ENCODE peak calls at places on chromosomes 16 and 17, in four cellular contexts. One of them, this sample, is unnamed.

GRCh38 chr17:67718325-67718941 is 697 bp downstream of the NOL11 start:
- DNase-seq in sigmoid colon: no peak
- DNase-seq in HCT116: no peak
- DNase-seq in GM12891: peak
- DNase-seq in this sample: no peak

GRCh38 chr17:45262516-45263476 is 902 bp upstream of the SPATA32 start:
- DNase-seq in sigmoid colon: peak
- DNase-seq in HCT116: no peak
- DNase-seq in GM12891: no peak
- DNase-seq in this sample: no peak

GRCh38 chr16:18932243-18932997 is 6.2 kb upstream of the SMG1 start:
- DNase-seq in sigmoid colon: no peak
- DNase-seq in HCT116: no peak
- DNase-seq in GM12891: no peak
- DNase-seq in this sample: no peak

GRCh38 chr16:24511801-24512200 is 27.6 kb upstream of the RBBP6 start:
- DNase-seq in sigmoid colon: no peak
- DNase-seq in HCT116: no peak
- DNase-seq in GM12891: no peak
- DNase-seq in this sample: no peak

GRCh38 chr17:44122825-44123355 is 551 bp downstream of the HDAC5 start:
- DNase-seq in sigmoid colon: no peak
- DNase-seq in HCT116: no peak
- DNase-seq in GM12891: peak
- DNase-seq in this sample: no peak

GRCh38 chr16:57150682-57151330 is 35.0 kb downstream of the PSME3IP1 start:
- DNase-seq in sigmoid colon: peak
- DNase-seq in HCT116: no peak
- DNase-seq in GM12891: no peak
- DNase-seq in this sample: peak

GRCh38 chr17:35684046-35684802 is 47.2 kb upstream of the RASL10B start:
- DNase-seq in sigmoid colon: no peak
- DNase-seq in HCT116: no peak
- DNase-seq in GM12891: no peak
- DNase-seq in this sample: no peak

GRCh38 chr17:53627511-53627910 is 195.2 kb upstream of the KIF2B start:
- DNase-seq in sigmoid colon: no peak
- DNase-seq in HCT116: no peak
- DNase-seq in GM12891: no peak
- DNase-seq in this sample: no peak

GRCh38 chr16:86634290-86634689 is 55.9 kb downstream of the FOXL1 start:
- DNase-seq in sigmoid colon: no peak
- DNase-seq in HCT116: peak
- DNase-seq in GM12891: no peak
- DNase-seq in this sample: no peak

GRCh38 chr17:34167359-34167758 is 87.7 kb upstream of the CCL2 start:
- DNase-seq in sigmoid colon: no peak
- DNase-seq in HCT116: no peak
- DNase-seq in GM12891: no peak
- DNase-seq in this sample: no peak

GRCh38 chr17:30290696-30291570 is 811 bp downstream of the BLMH start:
- DNase-seq in sigmoid colon: peak
- DNase-seq in HCT116: no peak
- DNase-seq in GM12891: peak
- DNase-seq in this sample: no peak

GRCh38 chr16:85192736-85193493 is 80.6 kb upstream of the CIBAR2 start:
- DNase-seq in sigmoid colon: no peak
- DNase-seq in HCT116: no peak
- DNase-seq in GM12891: no peak
- DNase-seq in this sample: no peak

GRCh38 chr17:57034807-57035754 is 50.0 kb upstream of the AKAP1 start:
- DNase-seq in sigmoid colon: no peak
- DNase-seq in HCT116: no peak
- DNase-seq in GM12891: no peak
- DNase-seq in this sample: no peak

GRCh38 chr16:17945080-17945601 is 391.4 kb downstream of the NPIPA8 start:
- DNase-seq in sigmoid colon: no peak
- DNase-seq in HCT116: no peak
- DNase-seq in GM12891: no peak
- DNase-seq in this sample: peak

GRCh38 chr17:4007346-4008081 is 43.3 kb upstream of the ATP2A3 start:
- DNase-seq in sigmoid colon: no peak
- DNase-seq in HCT116: no peak
- DNase-seq in GM12891: no peak
- DNase-seq in this sample: no peak

GRCh38 chr17:28949185-28950016 is 1.9 kb downstream of the PHF12 start:
- DNase-seq in sigmoid colon: peak
- DNase-seq in HCT116: no peak
- DNase-seq in GM12891: no peak
- DNase-seq in this sample: no peak

GRCh38 chr17:4219241-4219640 is 44.5 kb downstream of the ANKFY1 start:
- DNase-seq in sigmoid colon: no peak
- DNase-seq in HCT116: no peak
- DNase-seq in GM12891: no peak
- DNase-seq in this sample: no peak

GRCh38 chr17:50498021-50498874 is 10.0 kb upstream of the MYCBPAP start:
- DNase-seq in sigmoid colon: no peak
- DNase-seq in HCT116: no peak
- DNase-seq in GM12891: no peak
- DNase-seq in this sample: no peak

GRCh38 chr17:4648741-4649140 is 7.3 kb upstream of the ALOX15 start:
- DNase-seq in sigmoid colon: no peak
- DNase-seq in HCT116: no peak
- DNase-seq in GM12891: no peak
- DNase-seq in this sample: no peak

GRCh38 chr17:14203392-14203791 is 33.3 kb downstream of the CDRT15 start:
- DNase-seq in sigmoid colon: no peak
- DNase-seq in HCT116: no peak
- DNase-seq in GM12891: no peak
- DNase-seq in this sample: no peak

GRCh38 chr17:35432176-35433074 is at the start of gene SLFN12:
- DNase-seq in sigmoid colon: peak
- DNase-seq in HCT116: no peak
- DNase-seq in GM12891: peak
- DNase-seq in this sample: no peak

GRCh38 chr17:30573603-30574175 is 96.5 kb downstream of the GOSR1 start:
- DNase-seq in sigmoid colon: no peak
- DNase-seq in HCT116: no peak
- DNase-seq in GM12891: no peak
- DNase-seq in this sample: no peak

GRCh38 chr17:37276475-37276874 is 99.3 kb upstream of the C17orf78 start:
- DNase-seq in sigmoid colon: no peak
- DNase-seq in HCT116: no peak
- DNase-seq in GM12891: no peak
- DNase-seq in this sample: no peak

GRCh38 chr16:55660776-55661175 is 5.0 kb downstream of the SLC6A2 start:
- DNase-seq in sigmoid colon: no peak
- DNase-seq in HCT116: no peak
- DNase-seq in GM12891: no peak
- DNase-seq in this sample: no peak

GRCh38 chr17:64778367-64779290 is 116.5 kb upstream of the SMURF2 start:
- DNase-seq in sigmoid colon: peak
- DNase-seq in HCT116: no peak
- DNase-seq in GM12891: no peak
- DNase-seq in this sample: no peak

GRCh38 chr17:36641877-36642845 is 40.8 kb downstream of the MRM1 start:
- DNase-seq in sigmoid colon: no peak
- DNase-seq in HCT116: no peak
- DNase-seq in GM12891: no peak
- DNase-seq in this sample: no peak

GRCh38 chr17:50487213-50488096 is 8.8 kb downstream of the RSAD1 start:
- DNase-seq in sigmoid colon: no peak
- DNase-seq in HCT116: no peak
- DNase-seq in GM12891: no peak
- DNase-seq in this sample: no peak

GRCh38 chr16:560701-561412 is 663 bp downstream of the PRR35 start:
- DNase-seq in sigmoid colon: no peak
- DNase-seq in HCT116: no peak
- DNase-seq in GM12891: no peak
- DNase-seq in this sample: no peak

GRCh38 chr17:51351890-51352289 is 91.5 kb downstream of the UTP18 start:
- DNase-seq in sigmoid colon: no peak
- DNase-seq in HCT116: no peak
- DNase-seq in GM12891: no peak
- DNase-seq in this sample: no peak

GRCh38 chr17:29346462-29346861 is 43.7 kb upstream of the TAOK1 start:
- DNase-seq in sigmoid colon: no peak
- DNase-seq in HCT116: no peak
- DNase-seq in GM12891: no peak
- DNase-seq in this sample: no peak

GRCh38 chr17:30454635-30455034 is 22.6 kb upstream of the GOSR1 start:
- DNase-seq in sigmoid colon: no peak
- DNase-seq in HCT116: no peak
- DNase-seq in GM12891: no peak
- DNase-seq in this sample: no peak

GRCh38 chr17:10842658-10843057 is 4.8 kb upstream of the PIRT start:
- DNase-seq in sigmoid colon: no peak
- DNase-seq in HCT116: no peak
- DNase-seq in GM12891: no peak
- DNase-seq in this sample: no peak

GRCh38 chr16:66524601-66525164 is 25.2 kb downstream of the TK2 start:
- DNase-seq in sigmoid colon: no peak
- DNase-seq in HCT116: no peak
- DNase-seq in GM12891: peak
- DNase-seq in this sample: no peak
- TF ChIP-seq POLR2AphosphoS5 in sigmoid colon: no peak
- TF ChIP-seq POLR2AphosphoS5 in HCT116: no peak
- TF ChIP-seq POLR2AphosphoS5 in GM12891: no peak
- TF ChIP-seq POLR2AphosphoS5 in this sample: no peak

GRCh38 chr17:58498177-58498828 is 10.1 kb upstream of the HSF5 start:
- DNase-seq in sigmoid colon: no peak
- DNase-seq in HCT116: no peak
- DNase-seq in GM12891: no peak
- DNase-seq in this sample: no peak
- TF ChIP-seq POLR2AphosphoS5 in sigmoid colon: no peak
- TF ChIP-seq POLR2AphosphoS5 in HCT116: no peak
- TF ChIP-seq POLR2AphosphoS5 in GM12891: no peak
- TF ChIP-seq POLR2AphosphoS5 in this sample: no peak

DNA sequence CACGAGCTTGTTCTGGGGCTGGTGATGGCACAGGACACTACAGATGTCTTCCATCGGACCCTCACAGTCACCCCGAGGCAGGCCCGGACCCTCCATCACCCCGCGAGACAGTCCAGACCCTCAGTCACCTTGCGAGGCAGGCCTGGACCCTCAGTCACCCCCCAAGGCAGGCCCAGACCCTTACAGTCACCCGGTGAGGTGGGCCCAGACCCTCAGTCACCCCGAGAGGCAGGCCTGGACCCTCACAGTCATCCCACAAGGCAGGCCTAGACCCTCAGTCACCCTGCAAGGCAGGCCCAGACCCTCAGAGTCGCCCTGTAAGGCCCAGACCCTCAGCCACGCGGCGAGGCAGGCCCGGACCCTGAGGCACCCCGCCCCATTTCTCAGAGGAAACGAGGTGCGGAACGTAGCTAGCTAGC is 28.9 kb downstream of the RPH3AL start:
- DNase-seq in sigmoid colon: peak
- DNase-seq in HCT116: no peak
- DNase-seq in GM12891: no peak
- DNase-seq in this sample: no peak
- TF ChIP-seq POLR2AphosphoS5 in sigmoid colon: no peak
- TF ChIP-seq POLR2AphosphoS5 in HCT116: no peak
- TF ChIP-seq POLR2AphosphoS5 in GM12891: no peak
- TF ChIP-seq POLR2AphosphoS5 in this sample: no peak

GRCh38 chr17:38741853-38742421 is 6.2 kb downstream of the PCGF2 start:
- DNase-seq in sigmoid colon: peak
- DNase-seq in HCT116: no peak
- DNase-seq in GM12891: no peak
- DNase-seq in this sample: no peak

GRCh38 chr17:38741443-38741842 is 6.7 kb downstream of the PCGF2 start:
- DNase-seq in sigmoid colon: no peak
- DNase-seq in HCT116: no peak
- DNase-seq in GM12891: no peak
- DNase-seq in this sample: no peak

GRCh38 chr17:38742431-38743308 is 5.5 kb downstream of the PCGF2 start:
- DNase-seq in sigmoid colon: peak
- DNase-seq in HCT116: no peak
- DNase-seq in GM12891: no peak
- DNase-seq in this sample: no peak

GRCh38 chr17:38745545-38745944 is 2.6 kb downstream of the PCGF2 start:
- DNase-seq in sigmoid colon: no peak
- DNase-seq in HCT116: no peak
- DNase-seq in GM12891: no peak
- DNase-seq in this sample: no peak

GRCh38 chr17:38743556-38744171 is 4.5 kb downstream of the PCGF2 start:
- DNase-seq in sigmoid colon: no peak
- DNase-seq in HCT116: no peak
- DNase-seq in GM12891: no peak
- DNase-seq in this sample: no peak
- TF ChIP-seq POLR2AphosphoS5 in sigmoid colon: no peak
- TF ChIP-seq POLR2AphosphoS5 in HCT116: no peak
- TF ChIP-seq POLR2AphosphoS5 in GM12891: no peak
- TF ChIP-seq POLR2AphosphoS5 in this sample: no peak

GRCh38 chr16:67562526-67562917 is at the start of gene CTCF:
- DNase-seq in sigmoid colon: peak
- DNase-seq in HCT116: peak
- DNase-seq in GM12891: no peak
- DNase-seq in this sample: no peak
- TF ChIP-seq POLR2AphosphoS5 in sigmoid colon: no peak
- TF ChIP-seq POLR2AphosphoS5 in HCT116: peak
- TF ChIP-seq POLR2AphosphoS5 in GM12891: no peak
- TF ChIP-seq POLR2AphosphoS5 in this sample: no peak

GRCh38 chr16:78519896-78520295 is 420.4 kb downstream of the WWOX start:
- DNase-seq in sigmoid colon: no peak
- DNase-seq in HCT116: no peak
- DNase-seq in GM12891: no peak
- DNase-seq in this sample: no peak
- TF ChIP-seq POLR2AphosphoS5 in sigmoid colon: no peak
- TF ChIP-seq POLR2AphosphoS5 in HCT116: no peak
- TF ChIP-seq POLR2AphosphoS5 in GM12891: no peak
- TF ChIP-seq POLR2AphosphoS5 in this sample: no peak

DNA sequence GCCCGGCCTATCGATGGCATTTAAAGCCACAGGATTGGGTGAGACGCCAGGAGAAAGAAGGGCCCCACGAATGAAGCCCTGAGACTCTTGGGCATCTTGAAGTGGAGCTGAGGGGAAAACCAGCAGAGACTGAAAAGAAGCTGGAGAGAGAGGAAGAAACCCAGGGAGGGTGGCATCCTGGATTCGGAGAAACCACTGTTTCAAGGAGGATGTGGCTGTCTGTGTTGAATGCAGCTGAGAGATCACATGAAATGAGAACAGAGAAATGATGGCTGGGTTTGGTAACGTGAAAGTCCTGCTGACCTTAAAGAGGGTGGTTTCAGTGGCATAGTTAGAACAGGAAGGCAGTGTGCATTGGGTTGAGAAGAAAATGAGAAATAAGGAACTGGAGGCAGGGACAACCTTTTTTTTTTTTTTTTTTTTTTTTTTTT is 3.8 kb downstream of the TNFSF12 start:
- DNase-seq in sigmoid colon: no peak
- DNase-seq in HCT116: no peak
- DNase-seq in GM12891: peak
- DNase-seq in this sample: no peak
- TF ChIP-seq POLR2AphosphoS5 in sigmoid colon: no peak
- TF ChIP-seq POLR2AphosphoS5 in HCT116: no peak
- TF ChIP-seq POLR2AphosphoS5 in GM12891: no peak
- TF ChIP-seq POLR2AphosphoS5 in this sample: no peak

This sample was measured in esophagus muscularis mucosa.